ENCODE peak calls at places on chromosomes 6 and 20, in eight cellular contexts. I is T-helper 17 cell; A is activated T-cell treated with anti-CD3 and anti-CD28 coated beads, Interleukin-2, amount 50 U/mL, for 72 hours; W is right cardiac atrium; N is HCT116; Q is psoas muscle; C is sciatic nerve; X is lung. E is an unnamed sample.

GRCh38 chr6:139370707-139371345 is 3.6 kb downstream of the CITED2 start:
- ATAC-seq in X (no peak), W (no peak), Q (no peak), C (no peak), N (no peak), A (no peak), I (no peak), E (no peak)

GRCh38 chr20:63844384-63845025 is 13.4 kb upstream of the ZBTB46 start:
- ATAC-seq in X (no peak), Q (no peak), N (no peak), C (no peak), A (no peak), I (no peak), W (peak), E (no peak)

GRCh38 chr6:42316981-42317380 is 99.3 kb upstream of the MRPS10 start:
- ATAC-seq in C (no peak), A (no peak), W (no peak), Q (no peak), N (no peak), I (no peak), X (no peak), E (no peak)

GRCh38 chr6:113120577-113121285 is 736.4 kb upstream of the MARCKS start:
- ATAC-seq in N (peak), A (no peak), C (peak), W (no peak), I (no peak), X (peak), Q (no peak), E (no peak)

GRCh38 chr20:10521836-10522235 is 86.7 kb downstream of the SLX4IP start:
- ATAC-seq in X (no peak), W (no peak), N (no peak), I (no peak), C (no peak), Q (no peak), A (no peak), E (no peak)

GRCh38 chr20:52105045-52105572 is 86.5 kb downstream of the ZFP64 start:
- ATAC-seq in I (no peak), Q (no peak), N (no peak), W (peak), X (no peak), C (peak), A (peak), E (no peak)

GRCh38 chr6:131134220-131134831 is 941 bp upstream of the AKAP7 start:
- ATAC-seq in X (no peak), N (no peak), I (no peak), A (no peak), W (no peak), Q (no peak), C (no peak), E (no peak)

GRCh38 chr6:72969666-72970065 is 255.6 kb downstream of the KHDC1L start:
- ATAC-seq in Q (peak), I (no peak), W (no peak), N (no peak), A (no peak), C (no peak), X (no peak), E (no peak)

GRCh38 chr6:110881929-110882629 is 7.5 kb downstream of the AMD1 start:
- ATAC-seq in N (no peak), I (no peak), A (peak), X (no peak), C (no peak), W (peak), Q (peak), E (no peak)

GRCh38 chr6:42105714-42106662 is 36.4 kb downstream of the C6orf132 start:
- ATAC-seq in X (no peak), I (no peak), N (no peak), A (no peak), W (no peak), Q (no peak), C (no peak), E (no peak)

GRCh38 chr20:24337551-24337950 is 131.9 kb upstream of the SYNDIG1 start:
- ATAC-seq in I (no peak), X (no peak), A (no peak), Q (no peak), C (no peak), N (no peak), W (no peak), E (no peak)

GRCh38 chr6:16473184-16473907 is 235.0 kb downstream of the GMPR start:
- ATAC-seq in A (peak), X (no peak), C (no peak), Q (no peak), N (no peak), W (no peak), I (no peak), E (no peak)

GRCh38 chr6:44933113-44933512 is 395.0 kb upstream of the RUNX2 start:
- ATAC-seq in Q (no peak), I (peak), W (no peak), N (no peak), C (no peak), X (no peak), A (no peak), E (no peak)

GRCh38 chr6:119442776-119443184 is 93.2 kb upstream of the MAN1A1 start:
- ATAC-seq in C (peak), W (no peak), I (no peak), A (no peak), Q (no peak), X (no peak), N (no peak), E (peak)

GRCh38 chr6:167350322-167350721 is 25.4 kb downstream of the TTLL2 start:
- ATAC-seq in Q (no peak), C (peak), A (no peak), N (no peak), X (peak), I (no peak), W (peak), E (no peak)

GRCh38 chr6:136180729-136181128 is 69.4 kb downstream of the MTFR2 start:
- ATAC-seq in C (peak), Q (no peak), X (no peak), W (peak), N (no peak), I (no peak), A (no peak), E (no peak)

GRCh38 chr6:165573671-165574070 is 89.4 kb downstream of the PDE10A start:
- ATAC-seq in C (peak), X (peak), I (no peak), Q (no peak), N (no peak), A (no peak), W (peak), E (peak)

GRCh38 chr6:2656460-2657064 is 94.2 kb downstream of the MYLK4 start:
- ATAC-seq in N (no peak), Q (peak), W (no peak), I (no peak), X (no peak), C (peak), A (no peak), E (no peak)

GRCh38 chr6:39344821-39345280 is 22.3 kb upstream of the KCNK16 start:
- ATAC-seq in I (no peak), Q (no peak), W (no peak), X (peak), A (no peak), C (no peak), N (peak), E (no peak)

GRCh38 chr20:47346172-47346571 is 10.3 kb downstream of the ZMYND8 start:
- ATAC-seq in W (no peak), X (no peak), N (no peak), C (no peak), Q (peak), I (no peak), A (peak), E (no peak)

GRCh38 chr6:113122060-113122459 is 735.1 kb upstream of the MARCKS start:
- ATAC-seq in Q (no peak), X (no peak), C (peak), I (no peak), A (no peak), W (peak), N (peak), E (no peak)

GRCh38 chr6:157036245-157036681 is 259.1 kb downstream of the ARID1B start:
- ATAC-seq in A (no peak), Q (peak), W (peak), I (no peak), X (peak), C (peak), N (no peak), E (peak)

GRCh38 chr20:51643390-51643789 is 100.9 kb upstream of the NFATC2 start:
- ATAC-seq in N (no peak), I (no peak), C (no peak), A (no peak), Q (no peak), W (no peak), X (no peak), E (no peak)

GRCh38 chr6:7222197-7222596 is 90.8 kb downstream of the SSR1 start:
- ATAC-seq in A (no peak), Q (no peak), N (no peak), X (no peak), C (no peak), W (no peak), I (no peak), E (no peak)

GRCh38 chr6:42339991-42340401 is 111.7 kb downstream of the TRERF1 start:
- ATAC-seq in Q (no peak), W (no peak), A (peak), I (no peak), C (no peak), X (no peak), N (no peak), E (no peak)

GRCh38 chr6:37204014-37204751 is 34.2 kb downstream of the PIM1 start:
- ATAC-seq in A (no peak), Q (peak), W (no peak), X (no peak), N (no peak), C (no peak), I (no peak), E (no peak)

GRCh38 chr20:45918182-45918737 is 6.3 kb upstream of the PLTP start:
- ATAC-seq in Q (no peak), N (no peak), C (peak), X (no peak), W (peak), A (no peak), I (no peak), E (peak)

GRCh38 chr20:41044409-41045062 is 15.9 kb downstream of the TOP1 start:
- ATAC-seq in X (no peak), N (no peak), Q (no peak), W (no peak), A (no peak), C (no peak), I (no peak), E (no peak)

GRCh38 chr6:106194949-106195919 is 109.1 kb downstream of the PRDM1 start:
- ATAC-seq in Q (no peak), C (no peak), N (peak), X (no peak), W (no peak), A (peak), I (peak), E (no peak)

GRCh38 chr6:83273596-83273995 is 80.4 kb downstream of the RWDD2A start:
- ATAC-seq in W (no peak), I (no peak), N (no peak), C (no peak), A (no peak), X (no peak), Q (peak), E (no peak)

GRCh38 chr6:28675600-28675999 is 149.9 kb downstream of the GPX5 start:
- ATAC-seq in C (no peak), A (no peak), X (no peak), Q (no peak), W (no peak), N (no peak), I (no peak), E (no peak)

GRCh38 chr6:159983641-159984080 is 14.8 kb downstream of the IGF2R start:
- ATAC-seq in A (no peak), N (no peak), I (no peak), X (peak), Q (no peak), W (peak), C (peak), E (peak)

GRCh38 chr6:164928366-164929154 is 380.8 kb downstream of the C6orf118 start:
- ATAC-seq in N (no peak), C (peak), X (no peak), Q (no peak), A (no peak), I (no peak), W (no peak), E (no peak)

GRCh38 chr6:25962368-25963127 is at the start of gene TRIM38:
- ATAC-seq in I (peak), W (peak), C (peak), A (peak), X (peak), Q (peak), N (peak), E (peak)

GRCh38 chr20:49199729-49200293 is 11.7 kb upstream of the STAU1 start:
- ATAC-seq in I (no peak), N (no peak), C (no peak), X (no peak), W (no peak), Q (no peak), A (no peak), E (no peak)

GRCh38 chr20:54713727-54714126 is 238.3 kb downstream of the DOK5 start:
- ATAC-seq in X (no peak), C (no peak), W (no peak), I (no peak), A (no peak), Q (no peak), N (no peak), E (no peak)

GRCh38 chr6:12490904-12491571 is 200.9 kb downstream of the EDN1 start:
- ATAC-seq in Q (no peak), X (peak), I (no peak), N (no peak), A (peak), W (peak), C (no peak), E (peak)

GRCh38 chr6:6751615-6752014 is 163.1 kb downstream of the LY86 start:
- ATAC-seq in I (no peak), A (peak), W (no peak), N (peak), X (no peak), Q (no peak), C (peak), E (no peak)

GRCh38 chr20:17709361-17710293 is 9.9 kb downstream of the BANF2 start:
- ATAC-seq in X (no peak), W (no peak), N (no peak), C (no peak), A (no peak), Q (no peak), I (no peak), E (no peak)

E was measured in gastroesophageal sphincter.